ENCODE peak calls at places on chromosomes 11 and 22, in five cellular contexts. X is IMR-90, I is psoas muscle, N is kidney, O is OCI-LY7. E is an unnamed sample.
A peak's percentile ranks its signal among the peaks of the same experiment; 100 is the strongest.

GRCh38 chr11:126748097-126748756 is 252.3 kb downstream of the KIRREL3 start:
- DNase-seq in X (no peak), I (no peak), N (no peak), O (no peak), E (no peak)

GRCh38 chr11:15707971-15708370 is 593.2 kb downstream of the INSC start:
- DNase-seq in X (peak; percentile 84), I (peak; percentile 78), N (peak; percentile 89), O (no peak), E (no peak)

GRCh38 chr11:2569321-2569721 is 124.5 kb downstream of the KCNQ1 start:
- DNase-seq in X (no peak), I (peak; percentile 33), N (peak; percentile 79), O (no peak), E (no peak)

GRCh38 chr22:10961043-10961860 is 4566.7 kb upstream of the OR11H1 start:
- DNase-seq in X (no peak), I (peak; percentile 54), N (peak; percentile 77), O (no peak), E (no peak)

GRCh38 chr11:6320411-6321207 is at the start of gene CAVIN3:
- DNase-seq in X (peak; percentile 85), I (peak; percentile 92), N (peak; percentile 94), O (no peak), E (peak; percentile 29)

GRCh38 chr11:59918987-59919589 is 19.1 kb upstream of the OOSP1 start:
- DNase-seq in X (peak; percentile 7), I (no peak), N (no peak), O (peak; percentile 64), E (peak; percentile 41)

GRCh38 chr11:112085822-112086421 is 634 bp downstream of the TIMM8B start:
- DNase-seq in X (peak; percentile 17), I (no peak), N (no peak), O (peak; percentile 38), E (peak; percentile 51)

GRCh38 chr11:9669954-9670353 is 6.1 kb downstream of the SWAP70 start:
- DNase-seq in X (no peak), I (no peak), N (no peak), O (no peak), E (no peak)

GRCh38 chr22:17954200-17954859 is 70.0 kb downstream of the MICAL3 start:
- DNase-seq in X (no peak), I (no peak), N (no peak), O (no peak), E (no peak)

GRCh38 chr11:68542617-68543016 is 82.1 kb downstream of the PPP6R3 start:
- DNase-seq in X (peak; percentile 93), I (no peak), N (no peak), O (no peak), E (no peak)

GRCh38 chr11:70661763-70662501 is 263.6 kb downstream of the CTTN start:
- DNase-seq in X (peak; percentile 43), I (no peak), N (no peak), O (no peak), E (no peak)

GRCh38 chr11:34075178-34075820 is 23.8 kb downstream of the CAPRIN1 start:
- DNase-seq in X (peak; percentile 77), I (no peak), N (no peak), O (no peak), E (no peak)

GRCh38 chr22:23353004-23353403 is 172.7 kb downstream of the BCR start:
- DNase-seq in X (no peak), I (no peak), N (no peak), O (no peak), E (no peak)

GRCh38 chr11:85740464-85741400 is 54.7 kb upstream of the CCDC89 start:
- DNase-seq in X (no peak), I (no peak), N (no peak), O (no peak), E (no peak)

GRCh38 chr11:129374993-129375721 is 491 bp upstream of the BARX2 start:
- DNase-seq in X (no peak), I (no peak), N (peak; percentile 80), O (no peak), E (peak; percentile 84)

GRCh38 chr22:29520851-29521250 is 32.7 kb downstream of the THOC5 start:
- DNase-seq in X (peak; percentile 91), I (no peak), N (no peak), O (no peak), E (no peak)

GRCh38 chr11:19769820-19770219 is 57.2 kb downstream of the NAV2 start:
- DNase-seq in X (peak; percentile 66), I (no peak), N (no peak), O (no peak), E (no peak)

GRCh38 chr11:116969694-116970093 is 128.5 kb downstream of the SIK3 start:
- DNase-seq in X (no peak), I (no peak), N (no peak), O (no peak), E (no peak)

GRCh38 chr11:10378362-10378761 is 73.5 kb downstream of the ADM start:
- DNase-seq in X (no peak), I (no peak), N (no peak), O (no peak), E (no peak)

GRCh38 chr11:1838426-1839131 is at the start of gene TNNI2:
- DNase-seq in X (no peak), I (peak; percentile 93), N (peak; percentile 74), O (no peak), E (no peak)

GRCh38 chr22:49571326-49571725 is 256.3 kb downstream of the BRD1 start:
- DNase-seq in X (no peak), I (no peak), N (peak; percentile 43), O (no peak), E (no peak)

GRCh38 chr11:113570906-113571305 is 95.7 kb upstream of the DRD2 start:
- DNase-seq in X (no peak), I (no peak), N (no peak), O (no peak), E (peak; percentile 52)

GRCh38 chr11:6315811-6316425 is 4.4 kb downstream of the CAVIN3 start:
- DNase-seq in X (peak; percentile 65), I (peak; percentile 72), N (peak; percentile 80), O (peak; percentile 62), E (peak; percentile 58)

GRCh38 chr22:50326225-50326958 is 420 bp downstream of the DENND6B start:
- DNase-seq in X (no peak), I (no peak), N (peak; percentile 68), O (no peak), E (no peak)

GRCh38 chr11:43833657-43834073 is 47.0 kb upstream of the ALKBH3 start:
- DNase-seq in X (peak; percentile 90), I (no peak), N (no peak), O (no peak), E (no peak)

GRCh38 chr11:17810736-17811135 is 76.2 kb downstream of the KCNC1 start:
- DNase-seq in X (peak; percentile 52), I (no peak), N (no peak), O (no peak), E (no peak)

GRCh38 chr22:36196254-36197064 is 5.2 kb downstream of the APOL4 start:
- DNase-seq in X (peak; percentile 29), I (no peak), N (no peak), O (no peak), E (peak; percentile 55)

GRCh38 chr11:27357250-27357649 is 5.8 kb downstream of the CCDC34 start:
- DNase-seq in X (no peak), I (no peak), N (no peak), O (no peak), E (peak; percentile 62)

GRCh38 chr11:110984147-110984546 is 261.4 kb upstream of the POU2AF2 start:
- DNase-seq in X (peak; percentile 81), I (no peak), N (no peak), O (no peak), E (no peak)

GRCh38 chr11:88231894-88232482 is 56.7 kb upstream of the RAB38 start:
- DNase-seq in X (peak; percentile 40), I (no peak), N (no peak), O (peak; percentile 28), E (peak; percentile 34)

GRCh38 chr11:126879516-126879915 is 121.1 kb downstream of the KIRREL3 start:
- DNase-seq in X (peak; percentile 41), I (no peak), N (no peak), O (no peak), E (no peak)

GRCh38 chr11:111462329-111462728 is 49.9 kb downstream of the BTG4 start:
- DNase-seq in X (no peak), I (no peak), N (no peak), O (no peak), E (no peak)

GRCh38 chr11:133930767-133931448 is 25.9 kb downstream of the IGSF9B start:
- DNase-seq in X (no peak), I (no peak), N (no peak), O (no peak), E (no peak)
- H3K9me3 ChIP-seq in X (no peaks in the 10 kb centered on the region), I (no peaks in the 10 kb centered on the region), N (no peaks in the 10 kb centered on the region), O (no peaks in the 10 kb centered on the region), E (no peaks in the 10 kb centered on the region)

GRCh38 chr11:97996762-97997161 is 1024.0 kb upstream of the CNTN5 start:
- DNase-seq in X (no peak), I (no peak), N (no peak), O (no peak), E (no peak)
- H3K9me3 ChIP-seq in X (no peaks in the 10 kb centered on the region), I (no peaks in the 10 kb centered on the region), N (no peaks in the 10 kb centered on the region), O (no peaks in the 10 kb centered on the region), E (no peaks in the 10 kb centered on the region)

GRCh38 chr22:35186492-35186891 is 70.8 kb upstream of the HMGXB4 start:
- DNase-seq in X (no peak), I (no peak), N (no peak), O (no peak), E (no peak)
- H3K9me3 ChIP-seq in X (peaks cover 2% of the 10 kb centered on the region), I (peaks cover 27% of the 10 kb centered on the region), N (peaks cover 11% of the 10 kb centered on the region), O (no peaks in the 10 kb centered on the region), E (no peaks in the 10 kb centered on the region)

DNA sequence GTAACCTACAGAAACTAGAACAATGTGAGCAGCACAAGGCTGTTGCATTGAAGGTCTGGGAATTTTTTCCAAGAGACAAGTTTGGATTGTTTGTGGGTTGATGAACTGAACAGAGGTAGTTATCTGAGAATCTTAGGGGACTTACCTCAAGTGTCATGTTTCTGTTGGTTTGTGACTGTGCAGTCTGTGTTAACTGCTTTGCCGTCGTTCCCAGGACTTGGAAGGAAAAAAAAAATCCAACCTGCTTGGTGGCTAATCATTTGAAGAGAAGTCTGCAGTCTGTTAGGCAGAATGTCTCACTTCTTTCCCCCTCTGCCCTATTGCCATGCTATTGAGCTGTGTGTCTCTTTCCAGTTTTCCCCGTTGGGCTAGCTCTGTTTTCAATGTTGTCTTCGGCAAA is 75.9 kb downstream of the SC5D start:
- DNase-seq in X (no peak), I (no peak), N (no peak), O (no peak), E (no peak)
- H3K9me3 ChIP-seq in X (no peaks in the 10 kb centered on the region), I (no peaks in the 10 kb centered on the region), N (no peaks in the 10 kb centered on the region), O (no peaks in the 10 kb centered on the region), E (no peaks in the 10 kb centered on the region)